ENCODE peak calls at places on chromosomes 2 and 18, in six cellular contexts. One of them, this sample, is unnamed.

GRCh38 chr18:43705850-43706249 is 428.6 kb upstream of the SYT4 start:
- DNase-seq in hepatocyte: no peak
- DNase-seq in WTC11: no peak
- DNase-seq in choroid plexus epithelial cell: no peak
- DNase-seq in fibroblast of pulmonary artery: no peak
- DNase-seq in heart right ventricle: no peak
- DNase-seq in this sample: no peak

GRCh38 chr18:41734917-41735316 is 220.1 kb upstream of the PIK3C3 start:
- DNase-seq in hepatocyte: no peak
- DNase-seq in WTC11: no peak
- DNase-seq in choroid plexus epithelial cell: no peak
- DNase-seq in fibroblast of pulmonary artery: no peak
- DNase-seq in heart right ventricle: no peak
- DNase-seq in this sample: no peak

GRCh38 chr2:55096586-55096985 is 46.3 kb upstream of the RTN4 start:
- DNase-seq in hepatocyte: no peak
- DNase-seq in WTC11: no peak
- DNase-seq in choroid plexus epithelial cell: no peak
- DNase-seq in fibroblast of pulmonary artery: no peak
- DNase-seq in heart right ventricle: no peak
- DNase-seq in this sample: no peak

GRCh38 chr18:3294435-3295080 is 32.6 kb downstream of the MYL12B start:
- DNase-seq in hepatocyte: no peak
- DNase-seq in WTC11: no peak
- DNase-seq in choroid plexus epithelial cell: peak; percentile 80
- DNase-seq in fibroblast of pulmonary artery: peak; percentile 33
- DNase-seq in heart right ventricle: no peak
- DNase-seq in this sample: no peak

GRCh38 chr2:47070920-47071824 is 83.9 kb downstream of the STPG4 start:
- DNase-seq in hepatocyte: no peak
- DNase-seq in WTC11: no peak
- DNase-seq in choroid plexus epithelial cell: peak; percentile 93
- DNase-seq in fibroblast of pulmonary artery: peak; percentile 95
- DNase-seq in heart right ventricle: peak; percentile 85
- DNase-seq in this sample: peak; percentile 62

GRCh38 chr2:25951071-25951547 is 31.2 kb downstream of the KIF3C start:
- DNase-seq in hepatocyte: peak; percentile 89
- DNase-seq in WTC11: peak; percentile 78
- DNase-seq in choroid plexus epithelial cell: peak; percentile 90
- DNase-seq in fibroblast of pulmonary artery: peak; percentile 88
- DNase-seq in heart right ventricle: peak; percentile 77
- DNase-seq in this sample: peak; percentile 28

GRCh38 chr2:152499411-152499810 is 164.4 kb downstream of the FMNL2 start:
- DNase-seq in hepatocyte: no peak
- DNase-seq in WTC11: no peak
- DNase-seq in choroid plexus epithelial cell: peak; percentile 35
- DNase-seq in fibroblast of pulmonary artery: no peak
- DNase-seq in heart right ventricle: no peak
- DNase-seq in this sample: no peak

GRCh38 chr2:32963941-32964340 is 17.2 kb downstream of the LTBP1 start:
- DNase-seq in hepatocyte: no peak
- DNase-seq in WTC11: no peak
- DNase-seq in choroid plexus epithelial cell: peak; percentile 70
- DNase-seq in fibroblast of pulmonary artery: peak; percentile 50
- DNase-seq in heart right ventricle: no peak
- DNase-seq in this sample: no peak

GRCh38 chr2:148888003-148888501 is 13.0 kb downstream of the KIF5C start:
- DNase-seq in hepatocyte: peak; percentile 14
- DNase-seq in WTC11: peak; percentile 44
- DNase-seq in choroid plexus epithelial cell: no peak
- DNase-seq in fibroblast of pulmonary artery: no peak
- DNase-seq in heart right ventricle: no peak
- DNase-seq in this sample: no peak

GRCh38 chr2:43086451-43087221 is 139.8 kb downstream of the ZFP36L2 start:
- DNase-seq in hepatocyte: peak; percentile 88
- DNase-seq in WTC11: no peak
- DNase-seq in choroid plexus epithelial cell: peak; percentile 100
- DNase-seq in fibroblast of pulmonary artery: peak; percentile 99
- DNase-seq in heart right ventricle: peak; percentile 88
- DNase-seq in this sample: no peak

GRCh38 chr2:189762229-189762550 is 402 bp downstream of the OSGEPL1 start:
- DNase-seq in hepatocyte: no peak
- DNase-seq in WTC11: no peak
- DNase-seq in choroid plexus epithelial cell: no peak
- DNase-seq in fibroblast of pulmonary artery: no peak
- DNase-seq in heart right ventricle: no peak
- DNase-seq in this sample: no peak

GRCh38 chr2:189762551-189763298 is at the start of gene OSGEPL1:
- DNase-seq in hepatocyte: peak; percentile 94
- DNase-seq in WTC11: peak; percentile 93
- DNase-seq in choroid plexus epithelial cell: peak; percentile 93
- DNase-seq in fibroblast of pulmonary artery: peak; percentile 93
- DNase-seq in heart right ventricle: peak; percentile 94
- DNase-seq in this sample: peak; percentile 68

GRCh38 chr2:189763908-189764661 is 1.5 kb upstream of the OSGEPL1 start:
- DNase-seq in hepatocyte: peak; percentile 8
- DNase-seq in WTC11: no peak
- DNase-seq in choroid plexus epithelial cell: peak; percentile 42
- DNase-seq in fibroblast of pulmonary artery: peak; percentile 18
- DNase-seq in heart right ventricle: no peak
- DNase-seq in this sample: no peak
- TF ChIP-seq CTCF in hepatocyte: no peak
- TF ChIP-seq CTCF in WTC11: no peak
- TF ChIP-seq CTCF in choroid plexus epithelial cell: no peak
- TF ChIP-seq CTCF in fibroblast of pulmonary artery: no peak
- TF ChIP-seq CTCF in heart right ventricle: no peak
- TF ChIP-seq CTCF in this sample: no peak

GRCh38 chr2:73939419-73939818 is 12.7 kb downstream of the DGUOK start:
- DNase-seq in hepatocyte: no peak
- DNase-seq in WTC11: no peak
- DNase-seq in choroid plexus epithelial cell: peak; percentile 46
- DNase-seq in fibroblast of pulmonary artery: peak; percentile 39
- DNase-seq in heart right ventricle: no peak
- DNase-seq in this sample: no peak
- TF ChIP-seq CTCF in hepatocyte: no peak
- TF ChIP-seq CTCF in WTC11: no peak
- TF ChIP-seq CTCF in choroid plexus epithelial cell: peak; percentile 33
- TF ChIP-seq CTCF in fibroblast of pulmonary artery: peak; percentile 11
- TF ChIP-seq CTCF in heart right ventricle: peak; percentile 36
- TF ChIP-seq CTCF in this sample: no peak

GRCh38 chr2:30692829-30693265 is 114.4 kb downstream of the CAPN13 start:
- DNase-seq in hepatocyte: no peak
- DNase-seq in WTC11: no peak
- DNase-seq in choroid plexus epithelial cell: no peak
- DNase-seq in fibroblast of pulmonary artery: no peak
- DNase-seq in heart right ventricle: no peak
- DNase-seq in this sample: no peak

GRCh38 chr2:30693821-30694281 is 113.4 kb downstream of the CAPN13 start:
- DNase-seq in hepatocyte: no peak
- DNase-seq in WTC11: no peak
- DNase-seq in choroid plexus epithelial cell: no peak
- DNase-seq in fibroblast of pulmonary artery: no peak
- DNase-seq in heart right ventricle: no peak
- DNase-seq in this sample: no peak

GRCh38 chr2:30691091-30691947 is 115.9 kb downstream of the CAPN13 start:
- DNase-seq in hepatocyte: no peak
- DNase-seq in WTC11: no peak
- DNase-seq in choroid plexus epithelial cell: no peak
- DNase-seq in fibroblast of pulmonary artery: no peak
- DNase-seq in heart right ventricle: no peak
- DNase-seq in this sample: no peak

GRCh38 chr2:30690126-30690561 is 117.1 kb downstream of the CAPN13 start:
- DNase-seq in hepatocyte: no peak
- DNase-seq in WTC11: no peak
- DNase-seq in choroid plexus epithelial cell: no peak
- DNase-seq in fibroblast of pulmonary artery: no peak
- DNase-seq in heart right ventricle: no peak
- DNase-seq in this sample: no peak

DNA sequence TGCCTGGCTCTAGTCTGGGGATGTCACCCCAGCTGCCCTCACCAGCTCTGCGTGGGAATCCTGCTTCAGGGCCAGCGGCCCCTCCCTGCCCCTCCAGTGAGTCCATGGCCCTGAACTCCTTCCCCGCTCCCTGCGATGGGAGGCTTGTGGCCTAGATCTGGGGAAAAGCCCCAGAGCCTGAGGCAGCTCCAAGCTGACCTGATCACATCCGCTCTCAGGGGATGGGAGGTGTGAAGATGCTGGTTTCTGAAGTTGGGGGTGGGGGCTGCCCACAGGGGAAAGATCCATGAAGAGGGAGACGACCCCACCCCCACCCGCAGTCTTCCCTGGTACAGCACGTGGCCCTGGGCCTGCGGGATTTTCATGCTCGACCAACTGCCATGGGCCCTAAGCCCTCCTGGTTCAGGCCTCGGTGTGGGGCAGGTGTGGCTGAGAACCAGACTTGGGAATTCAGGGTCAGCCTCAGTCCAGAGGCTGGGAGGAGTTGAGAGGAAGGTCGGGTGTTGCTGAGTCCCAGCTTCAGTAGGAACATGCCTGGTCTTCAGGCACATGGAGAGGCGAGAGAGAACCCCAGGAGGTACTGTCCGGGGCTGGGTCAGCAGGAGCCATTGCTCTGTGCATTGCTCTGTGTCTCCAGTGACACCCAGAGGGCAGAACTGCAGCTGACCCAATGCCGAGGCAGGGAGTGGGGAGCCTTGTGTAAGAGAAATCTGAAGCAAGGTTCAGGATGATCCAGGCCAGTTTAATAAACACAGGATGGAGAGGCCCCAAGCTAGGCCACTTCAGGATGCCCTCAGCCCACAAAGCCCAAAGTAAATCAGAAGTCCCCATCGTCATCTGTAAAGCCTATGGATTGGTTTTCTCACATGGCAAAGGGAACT is 115.1 kb downstream of the CAPN13 start:
- DNase-seq in hepatocyte: no peak
- DNase-seq in WTC11: no peak
- DNase-seq in choroid plexus epithelial cell: peak; percentile 56
- DNase-seq in fibroblast of pulmonary artery: peak; percentile 21
- DNase-seq in heart right ventricle: no peak
- DNase-seq in this sample: no peak
- TF ChIP-seq CTCF in hepatocyte: peak; percentile 31
- TF ChIP-seq CTCF in WTC11: no peak
- TF ChIP-seq CTCF in choroid plexus epithelial cell: peak; percentile 48
- TF ChIP-seq CTCF in fibroblast of pulmonary artery: peak; percentile 8
- TF ChIP-seq CTCF in heart right ventricle: peak; percentile 60
- TF ChIP-seq CTCF in this sample: no peak

DNA sequence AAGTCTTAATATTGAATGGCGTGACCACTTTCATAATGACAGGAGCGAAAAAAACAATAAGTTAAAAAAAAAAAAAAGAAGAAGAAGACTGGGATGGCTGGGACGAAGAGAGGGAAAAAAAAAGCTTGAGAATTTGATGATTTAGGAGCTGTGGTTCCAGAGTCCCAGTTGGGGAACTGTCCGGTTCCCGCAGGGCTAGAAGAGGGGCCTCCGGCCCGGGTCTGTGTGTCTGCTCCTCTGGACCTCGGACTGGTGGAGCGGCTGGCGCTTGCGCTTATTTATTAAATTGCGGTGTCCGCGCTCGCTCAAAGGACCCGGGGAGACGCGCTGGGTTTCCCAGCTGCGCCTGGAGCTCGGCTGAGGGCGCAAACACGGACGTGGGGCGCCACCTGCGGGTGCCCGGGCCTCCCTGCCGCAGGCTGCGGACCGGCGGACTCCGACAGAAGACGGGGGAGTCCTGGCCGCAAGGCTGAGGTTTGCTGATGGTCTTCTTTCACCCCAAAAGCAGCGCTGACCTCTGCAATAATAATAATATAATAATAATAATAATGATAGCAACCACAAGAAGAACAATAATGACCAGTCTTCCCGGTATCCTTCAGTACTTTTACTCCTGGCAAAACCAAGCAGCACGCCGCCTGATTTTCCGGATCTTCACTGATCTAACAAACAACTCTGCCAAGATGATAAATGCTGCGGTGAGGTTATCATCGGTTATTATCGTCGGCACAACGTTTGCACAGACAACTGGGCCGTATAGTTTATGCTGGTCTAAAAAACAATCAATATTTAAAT is at the start of gene CBLN2:
- DNase-seq in hepatocyte: peak; percentile 85
- DNase-seq in WTC11: peak; percentile 73
- DNase-seq in choroid plexus epithelial cell: peak; percentile 80
- DNase-seq in fibroblast of pulmonary artery: peak; percentile 74
- DNase-seq in heart right ventricle: peak; percentile 16
- DNase-seq in this sample: no peak
- TF ChIP-seq CTCF in hepatocyte: peak; percentile 94
- TF ChIP-seq CTCF in WTC11: peak; percentile 37
- TF ChIP-seq CTCF in choroid plexus epithelial cell: peak; percentile 81
- TF ChIP-seq CTCF in fibroblast of pulmonary artery: peak; percentile 68
- TF ChIP-seq CTCF in heart right ventricle: peak; percentile 57
- TF ChIP-seq CTCF in this sample: no peak

GRCh38 chr2:119521437-119521825 is 2.9 kb downstream of the SCTR start:
- DNase-seq in hepatocyte: no peak
- DNase-seq in WTC11: no peak
- DNase-seq in choroid plexus epithelial cell: no peak
- DNase-seq in fibroblast of pulmonary artery: no peak
- DNase-seq in heart right ventricle: no peak
- DNase-seq in this sample: no peak

GRCh38 chr2:119516121-119516520 is 8.2 kb downstream of the SCTR start:
- DNase-seq in hepatocyte: no peak
- DNase-seq in WTC11: no peak
- DNase-seq in choroid plexus epithelial cell: no peak
- DNase-seq in fibroblast of pulmonary artery: no peak
- DNase-seq in heart right ventricle: no peak
- DNase-seq in this sample: no peak

GRCh38 chr2:119518401-119518800 is 5.9 kb downstream of the SCTR start:
- DNase-seq in hepatocyte: no peak
- DNase-seq in WTC11: no peak
- DNase-seq in choroid plexus epithelial cell: no peak
- DNase-seq in fibroblast of pulmonary artery: no peak
- DNase-seq in heart right ventricle: no peak
- DNase-seq in this sample: no peak

GRCh38 chr2:119520696-119521436 is 3.4 kb downstream of the SCTR start:
- DNase-seq in hepatocyte: no peak
- DNase-seq in WTC11: no peak
- DNase-seq in choroid plexus epithelial cell: no peak
- DNase-seq in fibroblast of pulmonary artery: no peak
- DNase-seq in heart right ventricle: no peak
- DNase-seq in this sample: no peak

DNA sequence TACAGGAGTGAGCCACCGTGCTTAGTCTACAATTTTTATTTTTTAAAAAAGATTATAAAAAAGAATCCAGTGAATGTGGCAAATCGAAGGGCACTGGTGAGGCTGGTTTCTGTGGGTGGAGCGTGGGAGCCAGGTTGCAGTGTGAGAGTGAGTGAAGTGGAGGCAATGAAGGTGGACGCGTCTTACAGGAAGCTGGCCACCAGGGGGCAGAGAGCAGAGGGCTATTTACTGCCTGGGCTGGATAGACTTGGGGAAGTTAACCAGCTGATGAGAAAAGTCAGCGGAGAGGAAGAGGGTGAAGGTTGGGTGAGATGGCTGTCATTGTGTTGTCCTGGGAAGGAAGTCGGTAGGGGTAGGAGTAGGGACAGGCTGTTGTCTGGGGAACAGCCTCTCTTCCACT is 6.8 kb downstream of the SCTR start:
- DNase-seq in hepatocyte: peak; percentile 75
- DNase-seq in WTC11: peak; percentile 82
- DNase-seq in choroid plexus epithelial cell: peak; percentile 72
- DNase-seq in fibroblast of pulmonary artery: peak; percentile 54
- DNase-seq in heart right ventricle: peak; percentile 36
- DNase-seq in this sample: no peak
- TF ChIP-seq CTCF in hepatocyte: peak; percentile 59
- TF ChIP-seq CTCF in WTC11: peak; percentile 78
- TF ChIP-seq CTCF in choroid plexus epithelial cell: peak; percentile 86
- TF ChIP-seq CTCF in fibroblast of pulmonary artery: peak; percentile 83
- TF ChIP-seq CTCF in heart right ventricle: peak; percentile 55
- TF ChIP-seq CTCF in this sample: no peak

GRCh38 chr18:52409732-52410131 is 69.7 kb downstream of the DCC start:
- DNase-seq in hepatocyte: peak; percentile 38
- DNase-seq in WTC11: no peak
- DNase-seq in choroid plexus epithelial cell: no peak
- DNase-seq in fibroblast of pulmonary artery: no peak
- DNase-seq in heart right ventricle: no peak
- DNase-seq in this sample: no peak
- TF ChIP-seq CTCF in hepatocyte: peak; percentile 27
- TF ChIP-seq CTCF in WTC11: no peak
- TF ChIP-seq CTCF in choroid plexus epithelial cell: no peak
- TF ChIP-seq CTCF in fibroblast of pulmonary artery: no peak
- TF ChIP-seq CTCF in heart right ventricle: no peak
- TF ChIP-seq CTCF in this sample: no peak

This sample was measured in omental fat pad.